ENCODE peak calls at places on chromosomes 7 and 10, in eight cellular contexts. A, X, L, B, S, C, T and D are unnamed samples.

GRCh38 chr10:132163278-132163765 is 23.4 kb upstream of the DPYSL4 start:
- DNase-seq in A (no peak), X (no peak), L (no peak), S (peak), C (no peak), T (peak), B (peak), D (peak)

GRCh38 chr10:33772370-33773331 is 438.2 kb upstream of the NRP1 start:
- DNase-seq in T (peak), L (peak), C (no peak), S (peak), B (no peak), X (peak), A (no peak), D (peak)

GRCh38 chr7:154875297-154875696 is 127.6 kb downstream of the PAXIP1 start:
- DNase-seq in A (no peak), L (no peak), X (no peak), S (no peak), T (no peak), C (no peak), B (no peak), D (no peak)

GRCh38 chr10:45418417-45418858 is 44.4 kb downstream of the ALOX5 start:
- DNase-seq in L (no peak), C (no peak), B (no peak), S (no peak), A (no peak), T (peak), X (no peak), D (peak)

GRCh38 chr10:100345570-100346330 is 1.3 kb upstream of the SCD start:
- DNase-seq in A (no peak), C (no peak), X (peak), L (no peak), B (no peak), T (no peak), S (no peak), D (peak)

GRCh38 chr7:158431941-158432347 is 155.7 kb downstream of the PTPRN2 start:
- DNase-seq in C (no peak), L (no peak), B (peak), X (peak), A (peak), S (no peak), T (peak), D (peak)

GRCh38 chr10:23361665-23362064 is 17.1 kb upstream of the C10orf67 start:
- DNase-seq in L (no peak), A (no peak), X (no peak), T (no peak), S (no peak), C (no peak), B (no peak), D (no peak)

GRCh38 chr7:116249969-116250553 is 39.7 kb downstream of the TES start:
- DNase-seq in B (peak), S (peak), T (no peak), A (no peak), C (no peak), L (no peak), X (peak), D (peak)

GRCh38 chr10:96995851-96996250 is 163.8 kb downstream of the LCOR start:
- DNase-seq in T (no peak), L (no peak), A (no peak), B (no peak), C (no peak), X (peak), S (no peak), D (no peak)

GRCh38 chr10:64093946-64094560 is 572.9 kb downstream of the REEP3 start:
- DNase-seq in C (no peak), B (no peak), X (peak), S (no peak), L (no peak), A (no peak), T (no peak), D (peak)

GRCh38 chr7:69599211-69599878 is 1.1 kb downstream of the AUTS2 start:
- DNase-seq in T (no peak), S (peak), C (no peak), L (no peak), A (no peak), X (peak), B (peak), D (no peak)

GRCh38 chr7:114922652-114923402 is 933 bp downstream of the MDFIC start:
- DNase-seq in B (peak), C (no peak), X (peak), S (peak), T (peak), A (peak), L (no peak), D (peak)

GRCh38 chr7:11026452-11027359 is 53.0 kb downstream of the PHF14 start:
- DNase-seq in A (no peak), T (no peak), L (no peak), S (no peak), X (no peak), C (no peak), B (no peak), D (no peak)

GRCh38 chr10:77715536-77715935 is 77.9 kb upstream of the KCNMA1 start:
- DNase-seq in C (no peak), L (no peak), S (no peak), X (no peak), T (no peak), B (no peak), A (no peak), D (no peak)

GRCh38 chr7:114148779-114149178 is 230.0 kb upstream of the PPP1R3A start:
- DNase-seq in X (no peak), L (no peak), S (no peak), C (no peak), B (no peak), A (no peak), T (no peak), D (no peak)

GRCh38 chr7:4790516-4790991 is 15.1 kb downstream of the AP5Z1 start:
- DNase-seq in C (no peak), B (no peak), A (no peak), L (no peak), X (no peak), S (no peak), T (no peak), D (no peak)

GRCh38 chr7:19161671-19162070 is 16.4 kb upstream of the FERD3L start:
- DNase-seq in A (no peak), T (no peak), C (no peak), L (no peak), S (no peak), B (no peak), X (no peak), D (peak)

GRCh38 chr10:117860823-117861222 is 185.9 kb downstream of the RAB11FIP2 start:
- DNase-seq in A (peak), C (no peak), T (no peak), X (no peak), L (no peak), B (peak), S (no peak), D (peak)

GRCh38 chr10:18455086-18455884 is 196.1 kb downstream of the NSUN6 start:
- DNase-seq in X (no peak), L (no peak), A (no peak), C (no peak), S (no peak), B (no peak), T (no peak), D (no peak)

GRCh38 chr7:102318482-102318971 is 31.9 kb downstream of the SH2B2 start:
- DNase-seq in A (no peak), S (no peak), C (no peak), B (peak), X (peak), L (no peak), T (no peak), D (peak)
- TF ChIP-seq CTCF in A (no peak), S (no peak), C (no peak), B (no peak), X (no peak), L (no peak), T (no peak), D (peak)

GRCh38 chr10:71761541-71762113 is 11.7 kb downstream of the VSIR start:
- DNase-seq in X (no peak), C (no peak), B (no peak), A (no peak), T (no peak), L (no peak), S (no peak), D (no peak)
- TF ChIP-seq CTCF in X (no peak), C (no peak), B (no peak), A (no peak), T (no peak), L (no peak), S (no peak), D (peak)

DNA sequence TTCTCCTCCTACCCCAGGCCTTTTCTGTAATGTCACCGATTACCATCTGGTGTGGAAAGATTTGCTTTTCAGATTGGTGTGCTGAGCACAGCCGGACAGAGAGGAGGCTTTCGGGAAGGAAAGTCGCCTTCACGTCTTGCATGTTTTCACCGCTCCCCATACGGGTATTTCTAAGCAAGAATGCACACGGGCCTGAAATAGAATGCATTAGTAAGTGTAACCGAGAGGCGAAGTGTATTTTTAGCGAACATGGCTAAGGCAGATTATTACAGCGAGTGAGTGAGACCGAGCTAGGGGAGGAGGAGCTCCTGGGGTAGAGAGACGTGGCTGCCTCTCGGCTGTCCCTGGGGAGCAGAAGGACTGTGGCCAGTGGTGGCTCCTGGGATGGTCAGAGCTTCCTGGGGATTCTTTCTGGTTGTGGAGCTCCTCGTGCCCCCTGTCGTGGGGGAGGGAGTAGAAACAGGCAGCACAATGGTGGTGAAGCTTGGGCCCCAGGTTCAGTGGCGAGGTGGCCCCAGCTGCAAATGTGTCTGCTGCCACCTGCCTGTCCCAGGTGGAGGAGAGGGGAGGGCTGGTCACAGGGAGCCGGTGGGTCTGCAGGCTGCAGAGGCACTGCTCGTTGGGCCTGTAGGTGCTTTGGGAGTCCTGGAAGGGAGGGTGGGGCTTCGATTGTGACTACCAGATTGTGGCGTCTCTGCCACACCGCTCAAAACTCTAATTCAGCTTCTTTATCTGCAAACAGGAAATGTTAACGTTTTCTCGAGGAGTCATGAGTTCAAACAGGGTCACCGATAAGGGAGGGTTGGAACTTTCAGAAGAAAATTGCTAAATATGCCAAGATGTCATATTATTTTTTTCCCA is 135.8 kb downstream of the CAMK1D start:
- DNase-seq in B (no peak), T (peak), S (no peak), C (no peak), X (no peak), A (no peak), L (no peak), D (no peak)
- TF ChIP-seq CTCF in B (no peak), T (no peak), S (no peak), C (no peak), X (no peak), A (no peak), L (no peak), D (no peak)

DNA sequence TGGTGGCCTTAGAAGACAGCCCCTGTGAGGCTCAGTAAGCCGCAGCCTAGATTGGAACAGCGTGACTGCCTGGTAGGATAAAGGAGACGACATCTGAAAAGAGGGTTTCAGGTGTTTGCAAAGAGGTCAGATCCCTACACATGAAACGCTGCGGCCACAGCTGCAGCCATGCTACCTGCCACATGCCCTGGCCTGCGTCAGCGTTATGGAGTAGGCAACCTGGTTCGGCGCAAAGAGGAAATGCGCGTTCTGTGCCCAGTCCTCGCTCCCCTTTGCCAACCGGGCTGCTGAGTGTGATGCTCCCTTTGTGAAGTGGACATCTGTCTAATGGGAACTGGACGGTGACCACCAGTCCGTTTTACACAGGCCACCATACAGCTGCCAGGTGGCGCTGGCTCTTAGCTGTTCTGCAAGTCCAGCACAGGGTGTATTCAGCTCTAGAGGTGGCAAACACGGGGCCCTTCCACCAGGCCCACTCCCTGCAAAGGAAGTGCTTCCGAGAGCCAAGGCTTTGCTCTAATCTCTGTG is 160.3 kb downstream of the CELF2 start:
- DNase-seq in C (no peak), X (no peak), S (no peak), A (no peak), T (no peak), L (no peak), B (no peak), D (no peak)
- TF ChIP-seq CTCF in C (no peak), X (no peak), S (no peak), A (no peak), T (no peak), L (no peak), B (no peak), D (no peak)

GRCh38 chr7:117338020-117338419 is 15.2 kb upstream of the WNT2 start:
- DNase-seq in A (no peak), S (no peak), T (no peak), C (no peak), L (no peak), X (no peak), B (no peak), D (peak)

GRCh38 chr7:117332031-117332430 is 9.2 kb upstream of the WNT2 start:
- DNase-seq in C (no peak), L (no peak), T (no peak), B (no peak), S (no peak), A (no peak), X (no peak), D (no peak)

DNA sequence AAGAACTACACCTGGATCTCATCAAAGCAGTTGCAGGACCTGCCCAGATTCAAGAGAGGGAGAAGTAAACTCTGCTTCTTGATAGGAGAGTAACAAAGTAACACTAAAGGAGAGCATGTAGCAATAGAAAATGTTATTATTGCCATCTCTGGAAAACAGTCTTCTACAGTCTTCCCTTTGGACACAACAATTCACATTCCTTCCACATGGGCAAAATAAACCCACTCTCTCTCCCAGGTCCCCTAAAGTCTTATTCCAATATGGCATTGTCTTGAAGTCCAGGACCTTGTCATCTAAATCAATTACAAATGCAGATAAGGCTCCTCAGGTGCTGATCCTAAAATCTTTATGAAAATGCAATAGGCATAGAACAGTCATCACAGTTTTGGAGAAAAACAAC is 10.3 kb upstream of the WNT2 start:
- DNase-seq in X (no peak), T (no peak), A (no peak), L (no peak), C (no peak), S (no peak), B (no peak), D (no peak)
- TF ChIP-seq CTCF in X (no peak), T (no peak), A (no peak), L (no peak), C (no peak), S (no peak), B (no peak), D (peak)